ENCODE peak calls at places on chromosomes 13 and 19, in nine cellular contexts. O is AG08396, K is DMS153, L is left ventricle myocardium inferior, Q is uterus, H is fibroblast of gingiva, S is NCI-H1694 treated with DMSO at 0.1 percent for 48 hours, B is EL, M is thyroid gland. V is an unnamed sample.

GRCh38 chr19:37467608-37468090 is 405 bp upstream of the ZNF569 start:
- DNase-seq in O (no peak), K (no peak), L (no peak), Q (no peak), H (no peak), S (no peak), B (no peak), M (no peak), V (no peak)

GRCh38 chr19:8149261-8150094 is at the start of gene FBN3:
- DNase-seq in O (no peak), K (no peak), L (no peak), Q (no peak), H (no peak), S (no peak), B (no peak), M (peak), V (no peak)

GRCh38 chr19:54030895-54031586 is 32.7 kb downstream of the VSTM1 start:
- DNase-seq in O (no peak), K (no peak), L (no peak), Q (no peak), H (no peak), S (no peak), B (peak), M (no peak), V (peak)

GRCh38 chr19:7497292-7497691 is 8.5 kb upstream of the PEX11G start:
- DNase-seq in O (no peak), K (peak), L (no peak), Q (no peak), H (no peak), S (no peak), B (no peak), M (no peak), V (no peak)

GRCh38 chr13:101681834-101682233 is 229.4 kb downstream of the ITGBL1 start:
- DNase-seq in O (no peak), K (no peak), L (no peak), Q (no peak), H (no peak), S (no peak), B (peak), M (no peak), V (no peak)

GRCh38 chr13:60583196-60583908 is 186.3 kb downstream of the TDRD3 start:
- DNase-seq in O (peak), K (no peak), L (no peak), Q (peak), H (peak), S (no peak), B (peak), M (no peak), V (no peak)

GRCh38 chr13:82758056-82758455 is 1124.2 kb downstream of the SLITRK1 start:
- DNase-seq in O (peak), K (no peak), L (no peak), Q (no peak), H (no peak), S (no peak), B (peak), M (no peak), V (peak)

GRCh38 chr19:2127758-2128157 is 23.6 kb downstream of the AP3D1 start:
- DNase-seq in O (no peak), K (no peak), L (peak), Q (no peak), H (no peak), S (no peak), B (no peak), M (no peak), V (no peak)

GRCh38 chr13:53064721-53065120 is 36.1 kb downstream of the OLFM4 start:
- DNase-seq in O (no peak), K (peak), L (no peak), Q (peak), H (no peak), S (peak), B (no peak), M (no peak), V (no peak)

GRCh38 chr13:108957369-108958012 is 328.1 kb downstream of the MYO16 start:
- DNase-seq in O (peak), K (no peak), L (no peak), Q (peak), H (peak), S (no peak), B (peak), M (no peak), V (no peak)

GRCh38 chr19:5081441-5082161 is 112.7 kb downstream of the KDM4B start:
- DNase-seq in O (no peak), K (no peak), L (no peak), Q (no peak), H (no peak), S (no peak), B (no peak), M (no peak), V (no peak)

GRCh38 chr13:109858319-109858718 is 71.9 kb upstream of the IRS2 start:
- DNase-seq in O (no peak), K (no peak), L (no peak), Q (no peak), H (no peak), S (no peak), B (no peak), M (no peak), V (no peak)